ENCODE peak calls at places on chromosomes 13 and 19, in seven cellular contexts. A is prostate gland, E is HL-60, B is GM23338, L is SK-N-SH, C is endothelial cell of umbilical vein, M is transverse colon. N is an unnamed sample.
A peak's percentile ranks its signal among the peaks of the same experiment; 100 is the strongest.

GRCh38 chr19:53294786-53295441 is 27.4 kb upstream of the VN1R4 start:
- DNase-seq in A (no peak), E (no peak), B (peak; percentile 63), L (no peak), C (peak; percentile 2), M (no peak), N (no peak)

GRCh38 chr19:46081928-46082727 is 41.3 kb upstream of the IGFL4 start:
- DNase-seq in A (peak; percentile 25), E (peak; percentile 36), B (peak; percentile 80), L (peak; percentile 63), C (peak; percentile 60), M (no peak), N (no peak)

GRCh38 chr13:29935309-29935981 is 85.0 kb upstream of the UBL3 start:
- DNase-seq in A (no peak), E (peak; percentile 70), B (no peak), L (no peak), C (no peak), M (peak; percentile 51), N (peak; percentile 48)

GRCh38 chr19:1752009-1752756 is 1.1 kb upstream of the ONECUT3 start:
- DNase-seq in A (no peak), E (peak; percentile 84), B (peak; percentile 38), L (no peak), C (no peak), M (no peak), N (no peak)

GRCh38 chr19:15129856-15130580 is 22.8 kb downstream of the SYDE1 start:
- DNase-seq in A (peak; percentile 48), E (no peak), B (no peak), L (no peak), C (no peak), M (no peak), N (no peak)

GRCh38 chr19:46040952-46041500 is at the start of gene IGFL4:
- DNase-seq in A (no peak), E (no peak), B (no peak), L (no peak), C (no peak), M (no peak), N (no peak)

GRCh38 chr13:75365724-75366173 is 116.2 kb downstream of the TBC1D4 start:
- DNase-seq in A (no peak), E (no peak), B (peak; percentile 39), L (no peak), C (peak; percentile 84), M (no peak), N (no peak)

GRCh38 chr13:49733181-49733951 is 42.1 kb upstream of the EBPL start:
- DNase-seq in A (no peak), E (no peak), B (no peak), L (no peak), C (peak; percentile 2), M (no peak), N (no peak)

GRCh38 chr13:89468081-89468480 is 1796.9 kb downstream of the SLITRK5 start:
- DNase-seq in A (no peak), E (no peak), B (no peak), L (no peak), C (no peak), M (no peak), N (no peak)

GRCh38 chr19:1360818-1361461 is 22.8 kb upstream of the NDUFS7 start:
- DNase-seq in A (no peak), E (peak; percentile 64), B (no peak), L (peak; percentile 97), C (peak; percentile 24), M (peak; percentile 35), N (no peak)

GRCh38 chr13:44155422-44156293 is 218.0 kb upstream of the SERP2 start:
- DNase-seq in A (peak; percentile 78), E (no peak), B (peak; percentile 38), L (no peak), C (peak; percentile 9), M (peak; percentile 73), N (peak; percentile 70)

GRCh38 chr13:44470623-44471562 is 97.3 kb downstream of the SERP2 start:
- DNase-seq in A (no peak), E (no peak), B (peak; percentile 44), L (no peak), C (peak; percentile 46), M (no peak), N (no peak)

GRCh38 chr19:43407416-43408005 is 7.2 kb upstream of the TEX101 start:
- DNase-seq in A (no peak), E (no peak), B (peak; percentile 48), L (no peak), C (no peak), M (no peak), N (no peak)

GRCh38 chr19:4830768-4831265 is 695 bp downstream of the TICAM1 start:
- DNase-seq in A (no peak), E (no peak), B (no peak), L (no peak), C (no peak), M (no peak), N (no peak)

GRCh38 chr19:27777726-27778125 is 1435.2 kb downstream of the UQCRFS1 start:
- DNase-seq in A (no peak), E (no peak), B (peak; percentile 66), L (no peak), C (no peak), M (no peak), N (no peak)

GRCh38 chr19:48724796-48725753 is 5.5 kb upstream of the MAMSTR start:
- DNase-seq in A (no peak), E (peak; percentile 68), B (peak; percentile 92), L (peak; percentile 75), C (peak; percentile 100), M (peak; percentile 39), N (no peak)

GRCh38 chr19:37505958-37506386 is 767 bp upstream of the ZNF793 start:
- DNase-seq in A (no peak), E (no peak), B (peak; percentile 88), L (no peak), C (no peak), M (no peak), N (no peak)

GRCh38 chr19:709965-710714 is 1.4 kb downstream of the PALM start:
- DNase-seq in A (no peak), E (no peak), B (no peak), L (peak; percentile 55), C (no peak), M (no peak), N (no peak)

GRCh38 chr13:95075506-95075905 is 225.7 kb downstream of the ABCC4 start:
- DNase-seq in A (no peak), E (no peak), B (no peak), L (no peak), C (no peak), M (no peak), N (no peak)

GRCh38 chr19:31261651-31262331 is 87.4 kb downstream of the TSHZ3 start:
- DNase-seq in A (no peak), E (no peak), B (no peak), L (no peak), C (no peak), M (no peak), N (peak; percentile 15)

GRCh38 chr13:110309159-110309476 is 2.0 kb downstream of the COL4A2 start:
- DNase-seq in A (no peak), E (no peak), B (no peak), L (no peak), C (no peak), M (no peak), N (no peak)
- H3K27ac ChIP-seq in A (peak overlapping the region; percentile 91), E (no peak overlapping the region), B (no peak overlapping the region), L (no peak overlapping the region), C (peak overlapping the region; percentile 59), M (peak overlapping the region; percentile 98), N (peak overlapping the region; percentile 97)

DNA sequence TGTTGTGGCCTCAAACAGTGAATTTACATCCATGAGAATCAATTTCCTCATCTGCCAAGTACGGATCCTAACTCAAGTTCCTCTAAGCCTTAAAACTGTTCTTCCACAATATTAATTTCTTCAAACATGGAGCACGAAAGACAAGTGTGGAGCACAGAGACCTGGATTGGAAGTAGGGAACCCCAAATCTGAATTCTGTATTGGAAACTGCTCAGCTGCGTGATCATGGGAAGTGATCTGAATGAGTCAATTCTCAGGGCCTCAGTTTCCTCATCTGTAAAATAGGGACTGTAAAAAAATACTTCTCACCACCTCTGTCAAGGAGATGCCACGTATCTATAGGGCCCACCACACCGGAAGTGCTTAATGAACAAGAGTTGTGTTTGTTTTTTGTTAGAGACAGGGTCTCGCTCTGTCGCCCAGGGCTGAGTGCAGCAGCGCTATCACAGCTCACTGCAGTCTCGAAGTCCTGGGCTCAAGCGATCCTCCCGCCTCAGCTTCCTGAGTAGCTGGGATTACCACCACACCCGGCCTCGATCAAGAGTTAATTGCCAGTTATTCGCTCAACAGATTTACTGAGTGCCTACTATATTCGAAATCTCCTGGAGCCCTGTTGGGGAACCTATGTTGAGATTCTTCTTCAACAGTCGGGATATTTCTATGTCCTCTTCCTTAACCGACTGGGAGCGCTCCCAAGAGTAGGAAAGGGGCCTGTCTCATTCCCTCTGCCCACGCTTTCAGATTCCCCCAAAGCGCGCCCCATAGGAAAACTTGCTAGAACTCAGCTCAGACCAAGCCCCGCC is 1.6 kb downstream of the SERTAD3 start:
- DNase-seq in A (no peak), E (no peak), B (peak; percentile 38), L (no peak), C (no peak), M (peak; percentile 26), N (no peak)
- TF ChIP-seq POLR2AphosphoS5 in A (no peak), E (no peak), B (no peak), L (no peak), C (no peak), M (no peak), N (no peak)

GRCh38 chr13:102763745-102764144 is 9.8 kb downstream of the TEX30 start:
- DNase-seq in A (no peak), E (no peak), B (no peak), L (no peak), C (no peak), M (no peak), N (no peak)
- H3K27ac ChIP-seq in A (no peak overlapping the region), E (no peak overlapping the region), B (no peak overlapping the region), L (no peak overlapping the region), C (no peak overlapping the region), M (no peak overlapping the region), N (no peak overlapping the region)

GRCh38 chr19:40616941-40617340 is 15.8 kb downstream of the LTBP4 start:
- DNase-seq in A (no peak), E (no peak), B (no peak), L (no peak), C (no peak), M (no peak), N (no peak)

GRCh38 chr19:40617961-40618360 is 16.8 kb downstream of the LTBP4 start:
- DNase-seq in A (no peak), E (no peak), B (no peak), L (no peak), C (no peak), M (no peak), N (no peak)

GRCh38 chr19:40614595-40615411 is 13.6 kb downstream of the LTBP4 start:
- DNase-seq in A (peak; percentile 49), E (no peak), B (peak; percentile 96), L (peak; percentile 51), C (peak; percentile 78), M (peak; percentile 93), N (peak; percentile 82)

GRCh38 chr19:40613669-40614594 is 12.8 kb downstream of the LTBP4 start:
- DNase-seq in A (peak; percentile 77), E (peak; percentile 32), B (peak; percentile 94), L (no peak), C (no peak), M (peak; percentile 91), N (peak; percentile 83)

DNA sequence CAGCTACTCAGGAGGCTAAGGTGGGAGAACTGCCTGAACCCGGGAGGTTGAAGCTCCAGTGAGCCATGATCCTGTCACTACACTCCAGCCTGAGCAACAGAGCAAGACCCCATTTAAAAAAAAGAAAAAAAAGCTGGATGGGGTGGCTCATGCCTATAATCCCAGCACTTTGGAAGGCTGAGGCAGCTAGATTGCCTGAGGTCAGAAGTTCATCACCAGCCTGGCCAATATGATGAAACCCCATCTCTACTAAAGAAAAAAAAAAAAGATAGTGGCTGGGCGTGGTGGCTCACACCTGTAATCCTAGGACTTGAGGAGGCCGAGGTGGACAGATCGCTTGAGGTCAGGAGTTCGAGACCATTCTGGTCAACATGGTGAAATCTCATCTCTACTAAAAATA is 15.0 kb downstream of the LTBP4 start:
- DNase-seq in A (no peak), E (no peak), B (no peak), L (no peak), C (no peak), M (no peak), N (no peak)
- TF ChIP-seq POLR2AphosphoS5 in A (no peak), E (no peak), B (no peak), L (no peak), C (no peak), M (no peak), N (no peak)